ENCODE peak calls at places on chromosome 5, in seven cellular contexts. P, J, L, F, D, U and Y are unnamed samples.

GRCh38 chr5:137248476-137248970 is 250.6 kb downstream of the SPOCK1 start:
- DNase-seq in P (no peak), J (no peak), L (no peak), F (no peak), D (no peak), U (no peak), Y (no peak)

GRCh38 chr5:149040421-149040820 is 22.4 kb downstream of the SH3TC2 start:
- DNase-seq in P (no peak), J (peak; percentile 58), L (no peak), F (no peak), D (no peak), U (no peak), Y (no peak)

GRCh38 chr5:57858905-57859304 is 376.3 kb upstream of the ACTBL2 start:
- DNase-seq in P (no peak), J (peak; percentile 22), L (no peak), F (no peak), D (no peak), U (no peak), Y (no peak)

GRCh38 chr5:142683116-142683515 is 2.8 kb downstream of the FGF1 start:
- DNase-seq in P (no peak), J (no peak), L (no peak), F (no peak), D (no peak), U (no peak), Y (no peak)

GRCh38 chr5:9546973-9547947 is 1.4 kb upstream of the SEMA5A start:
- DNase-seq in P (no peak), J (peak; percentile 76), L (no peak), F (peak; percentile 35), D (peak; percentile 68), U (peak; percentile 63), Y (peak; percentile 4)

GRCh38 chr5:36644727-36645126 is 38.3 kb downstream of the SLC1A3 start:
- DNase-seq in P (no peak), J (no peak), L (no peak), F (no peak), D (no peak), U (peak; percentile 24), Y (no peak)

GRCh38 chr5:180618830-180619562 is 27.7 kb upstream of the SCGB3A1 start:
- DNase-seq in P (no peak), J (peak; percentile 58), L (no peak), F (no peak), D (no peak), U (peak; percentile 83), Y (peak; percentile 27)

GRCh38 chr5:40406426-40407211 is 273.1 kb upstream of the PTGER4 start:
- DNase-seq in P (no peak), J (no peak), L (no peak), F (no peak), D (no peak), U (no peak), Y (no peak)

GRCh38 chr5:100270323-100270771 is 264.8 kb upstream of the FAM174A start:
- DNase-seq in P (no peak), J (no peak), L (no peak), F (no peak), D (no peak), U (no peak), Y (no peak)

GRCh38 chr5:31285025-31285424 is 91.5 kb downstream of the CDH6 start:
- DNase-seq in P (no peak), J (no peak), L (no peak), F (no peak), D (no peak), U (no peak), Y (peak; percentile 8)

GRCh38 chr5:61768692-61769281 is 436.7 kb downstream of the ZSWIM6 start:
- DNase-seq in P (no peak), J (no peak), L (peak; percentile 17), F (no peak), D (no peak), U (peak; percentile 89), Y (peak; percentile 22)
- TF ChIP-seq CTCF in P (peak; percentile 59), J (peak; percentile 30), L (peak; percentile 67), F (peak; percentile 40), D (peak; percentile 61), U (peak; percentile 99), Y (peak; percentile 57)

DNA sequence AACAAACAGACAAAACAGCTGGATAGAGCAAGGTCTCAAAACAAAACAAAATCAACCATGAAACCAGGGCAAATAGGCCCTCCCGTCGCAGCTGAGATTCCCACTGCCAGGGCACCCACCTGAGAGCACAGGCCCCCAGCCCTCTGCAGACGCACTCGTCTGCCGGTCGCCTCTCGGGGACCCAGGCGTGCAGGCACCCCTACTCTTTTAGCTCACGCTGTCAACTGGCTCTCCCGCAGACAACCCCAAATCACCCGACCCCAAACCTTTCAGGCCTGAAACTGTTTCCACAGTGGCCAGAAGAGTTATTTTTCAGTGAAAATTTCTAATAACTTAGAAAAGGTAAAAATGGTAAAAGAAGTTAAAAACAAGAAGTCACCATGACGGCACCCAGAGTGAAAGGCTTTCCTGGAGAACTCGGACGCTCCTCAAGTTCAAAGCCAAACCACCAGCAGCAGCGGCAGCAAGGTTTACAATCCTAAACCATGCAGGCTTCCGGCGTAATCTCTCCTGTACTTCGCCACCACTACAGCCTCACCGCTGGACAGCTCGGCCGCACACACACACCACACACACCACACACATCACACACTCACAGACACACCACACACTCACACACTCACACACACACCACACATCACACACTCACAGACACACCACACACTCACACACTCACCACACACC is 1.9 kb upstream of the UBE2QL1 start:
- DNase-seq in P (no peak), J (peak; percentile 5), L (no peak), F (no peak), D (no peak), U (peak; percentile 24), Y (no peak)
- H3K4me3 ChIP-seq in P (no peak overlapping the region), J (no peak overlapping the region), L (no peak overlapping the region), F (no peak overlapping the region), D (no peak overlapping the region), U (no peak overlapping the region), Y (no peak overlapping the region)

DNA sequence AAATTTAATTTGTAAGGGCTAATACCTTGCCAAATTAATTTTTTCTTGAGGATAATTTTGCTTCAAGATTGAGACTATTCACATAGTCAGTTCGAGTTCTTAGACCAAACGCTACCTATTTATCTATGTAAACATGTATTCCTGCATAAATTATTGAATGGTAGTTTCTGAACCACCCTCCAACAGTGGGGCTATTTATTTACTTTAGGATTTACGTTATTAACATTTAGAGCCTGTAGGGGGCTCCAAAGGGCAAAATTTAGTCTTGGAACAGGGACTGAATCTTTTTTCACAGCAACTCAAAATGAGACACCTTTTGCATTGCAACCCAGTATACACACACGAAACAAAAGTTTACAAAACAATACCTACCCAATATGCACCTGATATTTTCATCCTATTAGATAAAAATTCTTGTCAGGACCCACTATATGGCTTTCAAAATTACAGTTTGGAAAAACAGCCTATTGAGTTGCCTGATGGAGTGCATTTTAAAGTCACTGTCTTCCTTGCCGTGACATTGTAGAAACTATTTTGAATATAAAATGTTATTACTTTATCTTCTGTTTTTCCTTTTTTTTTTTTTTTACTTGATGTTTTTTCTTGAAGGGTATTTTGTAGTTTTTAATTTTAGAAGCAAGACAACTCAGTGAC is 47.1 kb upstream of the POU4F3 start:
- DNase-seq in P (no peak), J (peak; percentile 63), L (peak; percentile 12), F (no peak), D (peak; percentile 7), U (peak; percentile 82), Y (no peak)
- TF ChIP-seq CTCF in P (peak; percentile 62), J (peak; percentile 65), L (peak; percentile 71), F (peak; percentile 40), D (peak; percentile 52), U (peak; percentile 81), Y (peak; percentile 20)

GRCh38 chr5:139658928-139659667 is 10.9 kb downstream of the CXXC5 start:
- DNase-seq in P (no peak), J (peak; percentile 63), L (no peak), F (no peak), D (no peak), U (peak; percentile 57), Y (peak; percentile 72)

GRCh38 chr5:139660916-139661814 is 13.0 kb downstream of the CXXC5 start:
- DNase-seq in P (peak; percentile 74), J (peak; percentile 91), L (peak; percentile 55), F (peak; percentile 86), D (peak; percentile 75), U (peak; percentile 44), Y (no peak)

GRCh38 chr5:139659673-139660072 is 11.5 kb downstream of the CXXC5 start:
- DNase-seq in P (no peak), J (no peak), L (no peak), F (no peak), D (no peak), U (peak; percentile 63), Y (no peak)

GRCh38 chr5:139658501-139658927 is 10.4 kb downstream of the CXXC5 start:
- DNase-seq in P (no peak), J (peak; percentile 60), L (no peak), F (no peak), D (no peak), U (no peak), Y (no peak)

GRCh38 chr5:139660105-139660915 is 12.2 kb downstream of the CXXC5 start:
- DNase-seq in P (no peak), J (no peak), L (no peak), F (peak; percentile 91), D (no peak), U (no peak), Y (peak; percentile 92)
- H3K4me3 ChIP-seq in P (peak overlapping the region; percentile 25), J (no peak overlapping the region), L (peak overlapping the region; percentile 33), F (peak overlapping the region; percentile 35), D (peak overlapping the region; percentile 34), U (peak overlapping the region; percentile 3), Y (no peak overlapping the region)

GRCh38 chr5:97183100-97183929 is at the start of gene RIOK2:
- DNase-seq in P (peak; percentile 85), J (peak; percentile 97), L (peak; percentile 99), F (peak; percentile 93), D (peak; percentile 70), U (peak; percentile 98), Y (peak; percentile 94)
- TF ChIP-seq CTCF in P (no peak), J (no peak), L (no peak), F (no peak), D (peak; percentile 3), U (no peak), Y (no peak)

DNA sequence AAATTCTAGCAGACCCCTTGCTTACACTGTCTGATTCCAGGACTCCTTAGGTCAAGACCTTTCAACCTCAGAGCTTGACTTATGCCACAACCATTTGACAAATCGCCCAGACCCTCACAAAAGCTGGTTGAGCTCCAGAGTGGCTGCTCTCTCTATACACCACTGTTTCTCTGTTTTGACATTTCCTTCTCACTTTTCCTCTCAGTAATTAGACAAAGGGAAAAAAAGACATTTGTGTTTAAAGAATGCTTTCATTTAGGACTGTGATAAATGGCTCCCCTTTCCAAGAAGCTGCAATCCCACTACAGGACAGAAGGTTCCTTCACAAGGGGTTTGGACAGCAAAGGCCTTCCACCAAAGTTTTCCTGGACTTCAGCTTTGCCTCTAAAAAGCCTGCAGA is 601.3 kb downstream of the NR2F1-AS1 start:
- DNase-seq in P (no peak), J (no peak), L (no peak), F (no peak), D (no peak), U (no peak), Y (no peak)
- H3K4me3 ChIP-seq in P (no peak overlapping the region), J (no peak overlapping the region), L (no peak overlapping the region), F (no peak overlapping the region), D (no peak overlapping the region), U (no peak overlapping the region), Y (no peak overlapping the region)